ENCODE peak calls at places on chromosomes 16 and 17, in eight cellular contexts. Y is breast epithelium, O is IMR-90, K is uterus, W is tibial nerve, S is stomach, G is HCT116, L is H54. D is an unnamed sample.

GRCh38 chr16:89331371-89332109 is 114.0 kb downstream of the ZNF778 start:
- DNase-seq in Y (no peak), O (no peak), K (no peak), W (no peak), S (no peak), G (no peak), L (no peak), D (no peak)

GRCh38 chr17:77959216-77959925 is 868 bp downstream of the TNRC6C start:
- DNase-seq in Y (no peak), O (peak), K (no peak), W (no peak), S (peak), G (no peak), L (no peak), D (peak)

GRCh38 chr17:13981881-13982280 is 87.4 kb upstream of the COX10 start:
- DNase-seq in Y (no peak), O (no peak), K (no peak), W (no peak), S (no peak), G (no peak), L (no peak), D (no peak)

GRCh38 chr16:84484579-84485254 is 19.7 kb downstream of the MEAK7 start:
- DNase-seq in Y (peak), O (peak), K (peak), W (peak), S (peak), G (peak), L (no peak), D (no peak)

GRCh38 chr16:20344630-20345029 is 7.9 kb downstream of the UMOD start:
- DNase-seq in Y (no peak), O (no peak), K (no peak), W (no peak), S (no peak), G (no peak), L (no peak), D (no peak)

GRCh38 chr16:71840052-71840451 is 5.7 kb upstream of the ATXN1L start:
- DNase-seq in Y (no peak), O (no peak), K (no peak), W (no peak), S (no peak), G (no peak), L (no peak), D (no peak)

GRCh38 chr17:34579017-34579946 is at the start of gene TMEM132E:
- DNase-seq in Y (peak), O (peak), K (no peak), W (no peak), S (peak), G (no peak), L (no peak), D (no peak)

GRCh38 chr16:82011199-82011641 is at the start of gene SDR42E1:
- DNase-seq in Y (peak), O (no peak), K (no peak), W (no peak), S (peak), G (peak), L (no peak), D (peak)

GRCh38 chr17:1813088-1813487 is 16.6 kb downstream of the SMYD4 start:
- DNase-seq in Y (peak), O (peak), K (no peak), W (no peak), S (no peak), G (no peak), L (no peak), D (no peak)

GRCh38 chr17:63927464-63928171 is 4.5 kb downstream of the CD79B start:
- DNase-seq in Y (no peak), O (no peak), K (no peak), W (no peak), S (no peak), G (no peak), L (no peak), D (no peak)

GRCh38 chr16:80735846-80736245 is 68.6 kb downstream of the CDYL2 start:
- DNase-seq in Y (no peak), O (no peak), K (no peak), W (no peak), S (no peak), G (no peak), L (no peak), D (no peak)

GRCh38 chr17:81432873-81433451 is 37.7 kb downstream of the BAHCC1 start:
- DNase-seq in Y (peak), O (no peak), K (no peak), W (no peak), S (peak), G (no peak), L (peak), D (no peak)

GRCh38 chr17:70168044-70168978 is 1.0 kb upstream of the KCNJ2 start:
- DNase-seq in Y (peak), O (peak), K (peak), W (peak), S (peak), G (no peak), L (no peak), D (peak)

GRCh38 chr16:89268585-89268984 is 51.1 kb downstream of the ZNF778 start:
- DNase-seq in Y (no peak), O (no peak), K (no peak), W (no peak), S (no peak), G (no peak), L (no peak), D (no peak)

GRCh38 chr17:81652901-81653771 is 3.2 kb downstream of the PDE6G start:
- DNase-seq in Y (no peak), O (no peak), K (no peak), W (no peak), S (no peak), G (no peak), L (no peak), D (no peak)

GRCh38 chr17:29959658-29960337 is 18.4 kb downstream of the EFCAB5 start:
- DNase-seq in Y (no peak), O (peak), K (no peak), W (no peak), S (no peak), G (no peak), L (no peak), D (no peak)

GRCh38 chr17:78146471-78146869 is 285 bp downstream of the C17orf99 start:
- DNase-seq in Y (no peak), O (no peak), K (no peak), W (no peak), S (no peak), G (no peak), L (no peak), D (no peak)

GRCh38 chr16:8845699-8846298 is 23.0 kb downstream of the CARHSP1 start:
- DNase-seq in Y (no peak), O (no peak), K (no peak), W (no peak), S (no peak), G (no peak), L (no peak), D (no peak)

GRCh38 chr16:8848939-8849391 is 19.8 kb downstream of the CARHSP1 start:
- DNase-seq in Y (no peak), O (peak), K (no peak), W (no peak), S (no peak), G (no peak), L (peak), D (no peak)

GRCh38 chr16:8847623-8848022 is 21.2 kb downstream of the CARHSP1 start:
- DNase-seq in Y (no peak), O (no peak), K (no peak), W (no peak), S (no peak), G (no peak), L (no peak), D (no peak)

GRCh38 chr16:8848231-8848938 is 20.4 kb downstream of the CARHSP1 start:
- DNase-seq in Y (no peak), O (no peak), K (no peak), W (no peak), S (no peak), G (no peak), L (no peak), D (no peak)

GRCh38 chr16:8846401-8846932 is 22.3 kb downstream of the CARHSP1 start:
- DNase-seq in Y (no peak), O (no peak), K (no peak), W (no peak), S (no peak), G (no peak), L (no peak), D (no peak)
- TF ChIP-seq POLR2A in Y (no peak), O (no peak), K (no peak), W (no peak), S (no peak), G (no peak), L (no peak), D (no peak)

DNA sequence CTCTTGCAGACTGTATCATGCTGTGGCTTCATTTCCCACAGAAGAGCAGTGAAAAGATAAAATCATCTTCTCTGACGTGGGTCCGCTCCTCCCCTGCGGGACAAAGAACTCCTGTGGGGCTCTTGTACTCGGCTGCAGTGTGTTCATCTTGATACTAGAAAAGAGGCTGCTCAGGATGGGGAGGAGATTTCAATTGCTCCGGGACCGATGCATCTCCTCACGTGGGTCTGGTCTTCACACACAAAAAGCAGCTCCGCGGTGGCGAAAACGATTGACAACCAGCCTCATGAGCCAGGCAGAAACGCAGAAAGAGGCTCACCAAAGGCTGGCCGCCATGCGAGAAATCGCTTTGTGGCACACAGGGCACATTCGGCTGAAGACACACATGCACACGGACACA is 14.4 kb upstream of the KCNJ18 start:
- DNase-seq in Y (peak), O (no peak), K (no peak), W (no peak), S (no peak), G (no peak), L (no peak), D (no peak)
- TF ChIP-seq POLR2A in Y (no peak), O (no peak), K (no peak), W (no peak), S (no peak), G (no peak), L (no peak), D (no peak)

GRCh38 chr16:10385725-10386516 is at the start of gene ATF7IP2:
- DNase-seq in Y (peak), O (peak), K (peak), W (peak), S (peak), G (peak), L (no peak), D (peak)
- TF ChIP-seq POLR2A in Y (no peak), O (peak), K (no peak), W (peak), S (no peak), G (peak), L (no peak), D (peak)

GRCh38 chr16:1984347-1985225 is 593 bp downstream of the GFER start:
- DNase-seq in Y (no peak), O (peak), K (no peak), W (no peak), S (no peak), G (no peak), L (peak), D (no peak)

GRCh38 chr16:1983053-1983543 is 895 bp upstream of the GFER start:
- DNase-seq in Y (no peak), O (no peak), K (no peak), W (no peak), S (no peak), G (no peak), L (no peak), D (no peak)

GRCh38 chr16:1981972-1982574 is 804 bp upstream of the NOXO1 start:
- DNase-seq in Y (no peak), O (no peak), K (no peak), W (no peak), S (no peak), G (no peak), L (peak), D (no peak)

GRCh38 chr16:1985466-1986150 is 1.6 kb downstream of the GFER start:
- DNase-seq in Y (no peak), O (no peak), K (no peak), W (no peak), S (no peak), G (no peak), L (no peak), D (no peak)

DNA sequence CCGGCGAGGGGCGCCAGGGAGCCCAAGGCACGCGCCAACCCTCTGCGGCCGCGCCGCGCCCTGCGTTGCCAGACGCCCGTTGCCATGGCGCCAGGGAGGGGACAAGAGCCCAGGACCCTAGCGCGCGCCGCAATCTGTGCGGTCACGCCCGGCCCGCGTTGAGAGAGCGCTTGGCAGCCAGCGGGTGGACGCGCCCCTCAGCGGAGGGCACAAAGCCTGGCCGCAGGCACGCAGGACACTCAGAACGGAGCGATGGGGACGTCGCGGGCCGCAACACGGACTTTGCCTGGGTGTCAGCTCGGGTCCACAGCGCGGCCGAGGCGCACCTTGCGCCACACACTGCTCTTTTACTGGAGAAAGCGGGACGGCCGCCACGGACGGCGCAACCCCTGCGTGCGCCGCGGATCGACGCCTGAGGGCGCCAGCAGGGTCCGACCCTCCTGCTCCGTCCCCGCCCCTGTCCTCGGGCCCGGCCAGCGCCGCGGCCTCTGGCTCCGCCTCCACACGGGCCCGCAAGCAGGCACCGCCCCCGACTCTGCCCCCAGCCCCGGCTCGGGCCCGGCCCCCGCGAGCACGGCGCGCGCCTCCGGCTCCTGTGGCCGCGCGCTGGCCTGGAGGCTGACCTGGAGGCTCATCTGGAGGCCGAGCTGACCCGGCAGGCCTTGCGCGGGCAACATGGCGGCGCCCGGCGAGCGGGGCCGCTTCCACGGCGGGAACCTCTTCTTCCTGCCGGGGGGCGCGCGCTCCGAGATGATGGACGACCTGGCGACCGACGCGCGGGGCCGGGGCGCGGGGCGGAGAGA is at the start of gene GFER:
- DNase-seq in Y (no peak), O (peak), K (peak), W (peak), S (peak), G (peak), L (peak), D (peak)
- TF ChIP-seq POLR2A in Y (no peak), O (peak), K (peak), W (no peak), S (no peak), G (no peak), L (peak), D (peak)

GRCh38 chr17:28335201-28335958 is at the start of the genes IFT20 and TNFAIP1:
- DNase-seq in Y (peak), O (peak), K (peak), W (peak), S (peak), G (peak), L (peak), D (peak)
- TF ChIP-seq POLR2A in Y (peak), O (peak), K (peak), W (peak), S (no peak), G (peak), L (peak), D (peak)

D was measured in GM12892.